ENCODE peak calls at places on chromosome 22, in four cellular contexts. Q is CD8-positive, alpha-beta T cell; F is AG10803; M is OCI-LY7. G is an unnamed sample.

GRCh38 chr22:49023879-49024774 is 803.5 kb downstream of the BRD1 start:
- DNase-seq in Q (no peak), F (no peak), M (no peak), G (no peak)

GRCh38 chr22:24975125-24975640 is 22.7 kb downstream of the KIAA1671 start:
- DNase-seq in Q (no peak), F (no peak), M (no peak), G (no peak)

GRCh38 chr22:30979932-30980331 is 10.9 kb downstream of the TUG1 start:
- DNase-seq in Q (no peak), F (no peak), M (no peak), G (no peak)

GRCh38 chr22:42691440-42691839 is 29.2 kb downstream of the A4GALT start:
- DNase-seq in Q (no peak), F (no peak), M (no peak), G (no peak)

GRCh38 chr22:31646186-31647019 is 15.6 kb downstream of the PISD start:
- DNase-seq in Q (no peak), F (peak), M (no peak), G (no peak)

GRCh38 chr22:11253000-11253511 is 4274.9 kb upstream of the OR11H1 start:
- DNase-seq in Q (no peak), F (no peak), M (no peak), G (no peak)

GRCh38 chr22:24357547-24357946 is 69.9 kb upstream of the ADORA2A start:
- DNase-seq in Q (no peak), F (no peak), M (no peak), G (no peak)

GRCh38 chr22:20271114-20271994 is 3.2 kb upstream of the RTN4R start:
- DNase-seq in Q (no peak), F (peak), M (no peak), G (no peak)

GRCh38 chr22:27124336-27125023 is 467.1 kb downstream of the MIAT start:
- DNase-seq in Q (no peak), F (peak), M (no peak), G (no peak)

GRCh38 chr22:19644314-19645223 is 69.7 kb upstream of the SEPTIN5 start:
- DNase-seq in Q (no peak), F (no peak), M (no peak), G (no peak)

GRCh38 chr22:31192513-31192912 is 19.6 kb upstream of the LIMK2 start:
- DNase-seq in Q (no peak), F (peak), M (peak), G (no peak)

GRCh38 chr22:23163665-23164064 is 16.6 kb upstream of the BCR start:
- DNase-seq in Q (no peak), F (peak), M (no peak), G (no peak)

GRCh38 chr22:20792966-20793332 is 19.0 kb downstream of the SERPIND1 start:
- DNase-seq in Q (no peak), F (peak), M (no peak), G (no peak)

GRCh38 chr22:42881982-42882656 is 25.0 kb upstream of the ARFGAP3 start:
- DNase-seq in Q (no peak), F (no peak), M (peak), G (no peak)

GRCh38 chr22:31871475-31871874 is 72.9 kb upstream of the YWHAH start:
- DNase-seq in Q (no peak), F (no peak), M (no peak), G (no peak)

GRCh38 chr22:19354201-19354600 is 62.7 kb upstream of the CLTCL1 start:
- DNase-seq in Q (no peak), F (no peak), M (no peak), G (no peak)

GRCh38 chr22:44344407-44344806 is 31.7 kb upstream of the SHISAL1 start:
- DNase-seq in Q (no peak), F (no peak), M (no peak), G (no peak)

GRCh38 chr22:29625090-29625825 is 21.8 kb downstream of the NF2 start:
- DNase-seq in Q (no peak), F (peak), M (peak), G (no peak)

GRCh38 chr22:28594784-28595324 is 84.8 kb downstream of the TTC28 start:
- DNase-seq in Q (no peak), F (peak), M (peak), G (no peak)

GRCh38 chr22:43007519-43008102 is 7.3 kb downstream of the PACSIN2 start:
- DNase-seq in Q (no peak), F (peak), M (peak), G (no peak)

GRCh38 chr22:19848298-19849224 is 6.1 kb downstream of the GNB1L start:
- DNase-seq in Q (no peak), F (peak), M (no peak), G (no peak)

GRCh38 chr22:33652596-33652995 is 267.7 kb downstream of the LARGE1 start:
- DNase-seq in Q (no peak), F (no peak), M (no peak), G (no peak)

GRCh38 chr22:38866024-38866398 is 6.0 kb downstream of the CBX6 start:
- DNase-seq in Q (no peak), F (no peak), M (no peak), G (no peak)

GRCh38 chr22:40233886-40234285 is 56.2 kb downstream of the TNRC6B start:
- DNase-seq in Q (no peak), F (no peak), M (no peak), G (no peak)

GRCh38 chr22:24329453-24329852 is 58.8 kb downstream of the SPECC1L start:
- DNase-seq in Q (no peak), F (no peak), M (no peak), G (no peak)

GRCh38 chr22:39598017-39598965 is 27.7 kb downstream of the CACNA1I start:
- DNase-seq in Q (peak), F (no peak), M (peak), G (peak)

GRCh38 chr22:35516723-35517122 is 23.9 kb upstream of the RASD2 start:
- DNase-seq in Q (no peak), F (no peak), M (no peak), G (no peak)
- TF ChIP-seq CTCF in Q (no peak), F (no peak), M (no peak), G (no peak)

DNA sequence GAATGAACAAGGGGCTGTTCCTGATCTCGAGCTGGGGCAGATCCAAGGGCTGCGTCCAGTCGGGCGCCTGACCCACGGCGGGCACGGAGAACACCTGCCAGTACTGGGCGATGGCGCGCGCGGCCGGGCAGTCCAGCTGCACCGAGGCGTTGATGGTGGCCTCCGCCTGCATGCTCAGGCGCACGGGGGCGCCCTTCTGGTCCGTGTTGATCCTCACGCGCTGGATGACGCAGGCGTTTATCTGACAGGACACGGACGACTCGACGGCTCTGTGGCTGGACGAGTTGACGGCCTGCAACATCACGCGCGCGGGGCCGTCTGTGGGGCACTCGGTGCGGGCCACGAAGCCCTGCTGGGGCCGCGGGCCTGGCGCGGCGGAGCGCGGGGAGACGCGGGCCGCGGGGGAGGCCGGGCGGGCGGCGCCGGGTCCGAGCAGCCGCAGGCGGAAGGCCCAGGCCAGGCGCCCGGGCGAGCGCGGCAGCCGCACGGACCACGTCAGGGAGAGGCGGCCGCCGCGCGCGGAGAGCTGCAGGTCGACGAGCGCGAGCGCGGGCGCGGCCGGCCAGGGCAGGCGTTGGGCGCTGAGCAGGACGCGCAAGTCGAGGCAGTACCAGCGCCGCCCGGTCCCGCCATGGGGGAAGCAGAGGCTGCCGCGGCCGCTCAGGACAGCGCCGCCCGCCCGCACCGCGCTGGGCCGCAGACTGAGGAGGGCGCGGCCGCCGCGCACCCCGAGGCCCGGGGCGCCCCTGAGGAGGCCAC is 515 bp downstream of the PKDREJ start:
- DNase-seq in Q (no peak), F (peak), M (no peak), G (no peak)
- TF ChIP-seq CTCF in Q (no peak), F (peak), M (no peak), G (no peak)

GRCh38 chr22:37256075-37256726 is 12.1 kb upstream of the RAC2 start:
- DNase-seq in Q (no peak), F (no peak), M (no peak), G (no peak)

GRCh38 chr22:37254206-37254866 is 10.3 kb upstream of the RAC2 start:
- DNase-seq in Q (no peak), F (peak), M (no peak), G (no peak)

GRCh38 chr22:37254867-37255233 is 10.8 kb upstream of the RAC2 start:
- DNase-seq in Q (no peak), F (no peak), M (no peak), G (no peak)

GRCh38 chr22:37255558-37256006 is 11.5 kb upstream of the RAC2 start:
- DNase-seq in Q (no peak), F (no peak), M (no peak), G (no peak)

DNA sequence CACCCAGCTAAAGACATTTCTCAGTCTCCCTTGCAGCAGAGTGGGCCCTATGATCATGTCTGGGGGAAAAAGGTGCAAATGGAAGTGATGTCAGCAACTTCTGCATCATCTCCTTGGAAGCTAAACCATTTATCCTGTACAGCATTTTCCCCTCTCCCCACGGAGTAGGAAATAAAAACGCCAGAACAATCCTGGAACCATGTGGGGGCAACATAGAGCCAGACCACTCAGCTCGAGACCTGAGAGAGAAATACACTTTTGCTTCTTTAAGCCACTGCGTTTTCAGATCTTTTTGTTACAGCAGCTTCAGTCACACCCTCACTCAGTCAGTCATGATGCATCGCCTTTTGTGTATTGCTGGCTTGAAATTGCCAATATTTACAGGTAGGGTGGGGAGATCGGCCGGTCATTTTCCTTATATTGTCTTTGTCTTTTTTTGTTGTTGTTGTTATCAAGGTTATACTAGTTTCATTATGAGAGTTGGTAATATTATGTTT is 9.1 kb upstream of the RAC2 start:
- DNase-seq in Q (no peak), F (no peak), M (no peak), G (no peak)
- TF ChIP-seq CTCF in Q (no peak), F (no peak), M (peak), G (no peak)

DNA sequence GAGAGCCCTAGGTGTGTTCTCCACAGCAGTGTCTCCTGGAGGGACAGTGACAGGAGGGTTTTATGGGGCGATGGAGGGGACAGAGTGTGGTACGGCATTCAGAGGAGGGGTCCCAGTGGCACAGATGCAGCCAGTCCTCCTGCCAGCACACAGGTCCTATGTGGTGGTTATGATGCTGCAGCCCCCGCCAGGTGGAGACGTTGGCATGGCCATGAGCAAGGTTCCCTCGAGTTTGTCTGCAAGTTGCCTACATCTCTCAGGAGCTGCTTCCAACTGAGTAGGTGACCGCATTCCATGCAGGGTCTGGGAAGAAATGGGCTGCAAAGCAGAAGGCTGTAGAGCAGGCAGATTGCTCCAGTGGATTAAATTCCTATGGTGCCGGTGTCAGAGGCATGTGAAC is 646.0 kb downstream of the TBC1D22A start:
- DNase-seq in Q (no peak), F (no peak), M (no peak), G (no peak)
- TF ChIP-seq CTCF in Q (no peak), F (no peak), M (no peak), G (no peak)

GRCh38 chr22:50525104-50525958 is at the start of gene SCO2:
- DNase-seq in Q (peak), F (peak), M (peak), G (peak)
- TF ChIP-seq CTCF in Q (no peak), F (peak), M (peak), G (no peak)

DNA sequence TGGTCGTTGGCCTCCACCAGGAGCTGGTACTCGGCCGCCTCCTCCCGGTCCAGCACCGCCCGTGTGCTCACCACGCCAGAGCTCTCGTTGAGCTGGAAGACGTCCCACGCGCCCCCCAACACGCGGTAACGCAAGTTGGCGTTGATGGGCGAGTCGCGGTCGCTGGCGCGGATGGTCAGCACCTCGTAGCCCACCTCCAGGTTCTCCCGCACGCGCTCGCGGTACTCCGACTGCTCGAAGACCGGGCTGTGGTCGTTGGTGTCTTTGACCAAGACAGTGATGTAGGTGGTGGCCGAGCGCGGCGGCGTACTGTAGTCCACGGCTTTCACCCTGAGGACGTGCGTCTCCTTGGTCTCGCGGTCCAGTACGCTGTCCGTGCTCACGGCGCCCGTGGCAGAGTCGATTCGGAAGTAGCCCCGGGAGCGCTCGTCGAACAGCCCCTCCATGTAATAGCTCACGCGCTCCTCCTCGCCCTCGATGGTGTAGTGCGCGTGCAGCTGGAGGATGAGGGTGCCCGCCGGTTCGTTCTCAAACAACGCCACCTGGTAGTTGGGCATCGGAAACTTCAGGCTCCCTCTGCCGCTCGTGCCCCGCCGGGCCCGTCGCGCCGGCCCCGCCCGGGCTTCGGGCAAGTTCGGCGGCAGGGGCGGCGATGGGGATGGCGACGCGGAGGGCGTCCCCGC is 1.4 kb downstream of the CELSR1 start:
- DNase-seq in Q (no peak), F (no peak), M (no peak), G (no peak)
- TF ChIP-seq CTCF in Q (no peak), F (no peak), M (no peak), G (no peak)

G was measured in activated B cell treated with CpG ODN at 0.5 μM for 24 hours.